ENCODE peak calls at places on chromosomes 5 and 9, in ten cellular contexts. W, D, Y, I, E, L, T, C, G and A are unnamed samples.

GRCh38 chr5:140141241-140141640 is 15.5 kb downstream of the IGIP start:
- DNase-seq in G (peak), T (no peak), D (no peak), L (peak), W (no peak), Y (peak), I (no peak), E (peak), C (no peak), A (no peak)

GRCh38 chr9:119853126-119853525 is 483.9 kb upstream of the BRINP1 start:
- DNase-seq in E (no peak), I (no peak), D (no peak), G (no peak), C (no peak), W (no peak), Y (no peak), T (no peak), L (no peak), A (no peak)

GRCh38 chr5:90612930-90613329 is 54.3 kb downstream of the ADGRV1 start:
- DNase-seq in C (no peak), Y (peak), W (no peak), G (no peak), L (no peak), T (no peak), D (peak), I (no peak), E (no peak), A (no peak)

GRCh38 chr5:150034677-150035076 is 34.1 kb downstream of the HMGXB3 start:
- DNase-seq in W (no peak), D (no peak), T (peak), L (no peak), I (no peak), E (no peak), Y (peak), G (no peak), C (no peak), A (peak)

GRCh38 chr5:157554180-157555030 is 21.2 kb downstream of the ADAM19 start:
- DNase-seq in I (no peak), E (no peak), D (no peak), T (no peak), Y (no peak), L (no peak), W (no peak), G (no peak), C (no peak), A (no peak)

GRCh38 chr9:34659592-34660253 is 2.7 kb downstream of the CCL27 start:
- DNase-seq in D (no peak), L (peak), E (peak), Y (peak), W (no peak), C (no peak), T (peak), G (no peak), I (no peak), A (peak)

GRCh38 chr5:138271281-138271680 is 3.1 kb downstream of the GFRA3 start:
- DNase-seq in D (no peak), L (no peak), I (no peak), T (no peak), C (no peak), G (no peak), Y (no peak), E (no peak), W (no peak), A (no peak)

GRCh38 chr5:149455889-149456409 is 76.9 kb upstream of the IL17B start:
- DNase-seq in C (no peak), G (no peak), E (peak), I (peak), L (no peak), T (peak), Y (peak), W (no peak), D (no peak), A (peak)

GRCh38 chr5:124963236-124963929 is 216.9 kb upstream of the ZNF608 start:
- DNase-seq in I (no peak), W (no peak), G (no peak), Y (peak), L (peak), D (no peak), C (no peak), E (peak), T (peak), A (peak)

GRCh38 chr5:94181940-94182339 is 436.5 kb downstream of the KIAA0825 start:
- DNase-seq in E (peak), C (no peak), Y (no peak), D (peak), I (no peak), W (no peak), T (peak), L (peak), G (no peak), A (peak)

GRCh38 chr9:131823701-131824146 is 83.8 kb upstream of the RAPGEF1 start:
- DNase-seq in T (no peak), Y (peak), G (no peak), E (no peak), L (no peak), W (no peak), I (no peak), D (no peak), C (no peak), A (no peak)

GRCh38 chr5:168850683-168851082 is 271.5 kb upstream of the PANK3 start:
- DNase-seq in G (no peak), D (no peak), E (no peak), L (no peak), I (no peak), W (no peak), Y (peak), T (no peak), C (no peak), A (no peak)

GRCh38 chr5:67511911-67512310 is 315.3 kb upstream of the CD180 start:
- DNase-seq in E (no peak), G (no peak), L (no peak), W (no peak), Y (no peak), C (no peak), D (no peak), T (no peak), I (no peak), A (no peak)

GRCh38 chr5:133732536-133732935 is 120.2 kb upstream of the FSTL4 start:
- DNase-seq in C (no peak), E (no peak), I (no peak), T (no peak), D (no peak), W (no peak), G (no peak), L (no peak), Y (no peak), A (no peak)

GRCh38 chr9:116154976-116155699 is 1.5 kb downstream of the PAPPA start:
- DNase-seq in G (no peak), W (no peak), D (no peak), C (no peak), T (peak), L (no peak), I (peak), E (no peak), Y (peak), A (peak)

GRCh38 chr9:102700936-102701335 is 294.2 kb upstream of the CYLC2 start:
- DNase-seq in W (no peak), I (no peak), C (no peak), L (peak), G (no peak), E (peak), T (peak), Y (no peak), D (no peak), A (peak)

GRCh38 chr9:129887210-129888084 is 52.2 kb downstream of the USP20 start:
- DNase-seq in Y (peak), G (no peak), T (no peak), E (no peak), L (peak), D (peak), I (no peak), W (no peak), C (no peak), A (peak)